ENCODE peak calls at places on chromosomes 13 and 19, in five cellular contexts. H is suprapubic skin; O is mammary epithelial cell; Q is CD4-positive, alpha-beta T cell; A is neural progenitor cell. I is an unnamed sample. For H3K9me3, the result is how much of the 10 kb centered on the place peaks cover.

GRCh38 chr13:24135674-24136300 is 24.7 kb upstream of the SPATA13 start:
- DNase-seq in Q (no peak), O (no peak), A (no peak), H (no peak), I (no peak)

GRCh38 chr13:28438598-28439334 is 56.2 kb downstream of the FLT1 start:
- DNase-seq in A (no peak), O (no peak), H (no peak), Q (no peak), I (no peak)

GRCh38 chr13:46476174-46476573 is 76.8 kb upstream of the LRCH1 start:
- DNase-seq in A (no peak), Q (no peak), O (no peak), H (no peak), I (no peak)

GRCh38 chr19:1315470-1316166 is 29.9 kb downstream of the EFNA2 start:
- DNase-seq in A (peak), H (no peak), O (peak), Q (peak), I (no peak)

GRCh38 chr13:101718496-101718895 is 266.0 kb downstream of the ITGBL1 start:
- DNase-seq in H (no peak), Q (no peak), A (no peak), O (no peak), I (no peak)

GRCh38 chr19:17716309-17716929 is 2.9 kb upstream of the MAP1S start:
- DNase-seq in Q (no peak), O (no peak), H (no peak), A (no peak), I (no peak)

GRCh38 chr13:84653915-84654534 is 771.8 kb upstream of the SLITRK1 start:
- DNase-seq in Q (no peak), H (no peak), O (no peak), A (no peak), I (no peak)

GRCh38 chr19:31274964-31275319 is 74.3 kb downstream of the TSHZ3 start:
- DNase-seq in Q (no peak), A (no peak), H (no peak), O (no peak), I (no peak)

GRCh38 chr19:20365146-20365545 is 198.1 kb downstream of the ZNF486 start:
- DNase-seq in H (no peak), A (no peak), O (no peak), Q (no peak), I (no peak)

GRCh38 chr13:110338441-110339101 is 31.5 kb downstream of the COL4A2 start:
- DNase-seq in A (peak), Q (no peak), H (no peak), O (no peak), I (peak)

GRCh38 chr13:113947321-113948033 is 26.4 kb downstream of the C13orf46 start:
- DNase-seq in Q (no peak), A (peak), H (peak), O (peak), I (peak)

GRCh38 chr13:71780546-71780945 is 86.5 kb downstream of the DACH1 start:
- DNase-seq in O (no peak), H (no peak), A (no peak), Q (no peak), I (no peak)

GRCh38 chr13:113407531-113408393 is 43.8 kb upstream of the GRTP1 start:
- DNase-seq in O (no peak), H (peak), Q (no peak), A (peak), I (no peak)

GRCh38 chr19:31140717-31141116 is 208.5 kb downstream of the TSHZ3 start:
- DNase-seq in H (no peak), Q (no peak), A (no peak), O (no peak), I (no peak)

GRCh38 chr13:37175996-37176395 is 70.5 kb upstream of the CSNK1A1L start:
- DNase-seq in A (no peak), O (peak), Q (no peak), H (no peak), I (no peak)

GRCh38 chr19:55649579-55650557 is 1.9 kb downstream of the CCDC106 start:
- DNase-seq in O (no peak), Q (no peak), H (no peak), A (no peak), I (no peak)

GRCh38 chr19:2618611-2619010 is 83.9 kb downstream of the GNG7 start:
- DNase-seq in H (no peak), O (peak), Q (peak), A (no peak), I (peak)

GRCh38 chr13:114134944-114135610 is 2.7 kb upstream of the RASA3 start:
- DNase-seq in A (no peak), O (no peak), H (no peak), Q (no peak), I (no peak)

GRCh38 chr13:35833571-35834305 is 297.4 kb downstream of the DCLK1 start:
- DNase-seq in Q (no peak), H (no peak), O (no peak), A (no peak), I (no peak)

GRCh38 chr13:50668882-50669281 is 174.6 kb downstream of the DLEU7 start:
- DNase-seq in A (no peak), O (no peak), Q (no peak), H (no peak), I (no peak)

GRCh38 chr13:23654111-23655110 is 84.2 kb downstream of the TNFRSF19 start:
- DNase-seq in A (no peak), H (no peak), O (peak), Q (no peak), I (no peak)

GRCh38 chr19:7427944-7428343 is 60.9 kb downstream of the PEX11G start:
- DNase-seq in Q (no peak), O (no peak), H (no peak), A (no peak), I (no peak)

GRCh38 chr13:44220948-44221347 is 152.7 kb upstream of the SERP2 start:
- DNase-seq in O (no peak), A (peak), H (no peak), Q (no peak), I (peak)

GRCh38 chr13:63308585-63308984 is 1892.9 kb upstream of the PCDH20 start:
- DNase-seq in A (no peak), O (no peak), Q (no peak), H (no peak), I (no peak)

GRCh38 chr19:46134527-46134926 is 10.0 kb upstream of the IGFL3 start:
- DNase-seq in A (no peak), Q (no peak), O (peak), H (no peak), I (no peak)

GRCh38 chr13:80508031-80508430 is 167.1 kb upstream of the SPRY2 start:
- DNase-seq in O (no peak), A (no peak), Q (no peak), H (no peak), I (no peak)

GRCh38 chr19:35816262-35816661 is 3.6 kb upstream of the PRODH2 start:
- DNase-seq in H (no peak), A (no peak), Q (no peak), O (no peak), I (no peak)

GRCh38 chr13:63542704-63543215 is 2127.1 kb upstream of the PCDH20 start:
- DNase-seq in H (no peak), A (no peak), Q (no peak), O (no peak), I (no peak)

GRCh38 chr19:29457413-29457812 is 68.4 kb upstream of the VSTM2B start:
- DNase-seq in O (no peak), H (no peak), Q (no peak), A (no peak), I (no peak)

GRCh38 chr19:11460207-11460606 is 20.6 kb downstream of the ELAVL3 start:
- DNase-seq in H (no peak), O (no peak), A (no peak), Q (no peak), I (no peak)

GRCh38 chr13:94236876-94237275 is 242.6 kb downstream of the DCT start:
- DNase-seq in Q (no peak), H (no peak), A (no peak), O (no peak), I (no peak)

GRCh38 chr19:805161-805561 is 7.9 kb downstream of the PTBP1 start:
- DNase-seq in O (no peak), H (no peak), A (no peak), Q (no peak), I (no peak)

GRCh38 chr13:102286326-102286725 is 115.5 kb downstream of the FGF14 start:
- DNase-seq in O (peak), Q (no peak), A (no peak), H (no peak), I (no peak)

GRCh38 chr13:34276764-34277163 is 458.8 kb downstream of the RFC3 start:
- DNase-seq in Q (no peak), O (no peak), H (no peak), A (no peak), I (no peak)

GRCh38 chr19:17513801-17514200 is 2.4 kb downstream of the PGLS start:
- DNase-seq in H (no peak), O (peak), A (no peak), Q (no peak), I (no peak)

GRCh38 chr13:52599853-52600603 is 42.2 kb upstream of the HNRNPA1L2 start:
- DNase-seq in A (peak), Q (no peak), O (peak), H (peak), I (no peak)

GRCh38 chr19:38057954-38058690 is 151.1 kb downstream of the SIPA1L3 start:
- DNase-seq in A (no peak), Q (no peak), O (no peak), H (no peak), I (no peak)

GRCh38 chr13:72141845-72142470 is 275.0 kb upstream of the DACH1 start:
- DNase-seq in H (no peak), A (no peak), Q (no peak), O (peak), I (no peak)

GRCh38 chr19:9566729-9567128 is 17.6 kb downstream of the ZNF121 start:
- DNase-seq in H (no peak), O (no peak), A (no peak), Q (no peak), I (no peak)
- H3K9me3 ChIP-seq in H (half or more), O (half or more), A (half or more), Q (half or more), I (half or more)

GRCh38 chr19:50794778-50795664 is 4.8 kb downstream of the ACP4 start:
- DNase-seq in O (no peak), Q (no peak), A (no peak), H (no peak), I (no peak)
- TF ChIP-seq CTCF in O (peak), Q (no peak), A (peak), H (no peak), I (no peak)

GRCh38 chr13:73222627-73223026 is 163.8 kb downstream of the KLF5 start:
- DNase-seq in A (no peak), H (no peak), Q (no peak), O (no peak), I (no peak)

GRCh38 chr13:73220966-73221720 is 162.3 kb downstream of the KLF5 start:
- DNase-seq in H (no peak), A (no peak), Q (no peak), O (peak), I (no peak)

GRCh38 chr13:73225983-73226382 is 167.2 kb downstream of the KLF5 start:
- DNase-seq in Q (no peak), O (no peak), H (no peak), A (no peak), I (no peak)

GRCh38 chr13:73223372-73223781 is 164.6 kb downstream of the KLF5 start:
- DNase-seq in A (no peak), H (no peak), O (peak), Q (no peak), I (no peak)

GRCh38 chr13:73224708-73225107 is 165.9 kb downstream of the KLF5 start:
- DNase-seq in A (no peak), O (peak), H (no peak), Q (no peak), I (no peak)
- H3K27ac ChIP-seq in A (no peak), O (no peak), H (no peak), Q (no peak), I (no peak)

GRCh38 chr19:23832717-23833327 is 74.1 kb upstream of the ZNF681 start:
- DNase-seq in Q (no peak), O (no peak), A (no peak), H (no peak), I (no peak)
- H3K9me3 ChIP-seq in Q (half or more), O (under half), A (half or more), H (under half), I (half or more)

GRCh38 chr19:51637362-51637978 is 7.3 kb upstream of the SIGLEC5 start:
- DNase-seq in Q (no peak), O (no peak), A (no peak), H (no peak), I (no peak)
- TF ChIP-seq CTCF in Q (peak), O (peak), A (peak), H (no peak), I (no peak)

DNA sequence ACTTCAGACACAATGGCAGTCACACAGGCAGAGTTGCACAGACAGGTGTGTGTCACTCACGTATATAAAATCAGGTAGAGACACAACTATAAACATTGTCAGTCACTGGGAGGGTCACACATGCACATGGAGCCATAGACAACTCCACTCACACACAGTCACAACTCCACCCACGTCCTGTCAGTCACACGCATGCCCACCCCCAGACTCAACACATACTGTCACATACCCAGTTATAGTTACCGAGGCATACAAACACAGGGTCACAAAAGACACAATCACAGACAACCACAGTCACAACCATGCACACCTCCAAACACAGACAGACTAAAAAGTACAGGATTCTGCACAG is 1.5 kb downstream of the NUMBL start:
- DNase-seq in Q (no peak), A (no peak), H (no peak), O (no peak), I (no peak)
- H3K27ac ChIP-seq in Q (no peak), A (no peak), H (peak), O (no peak), I (peak)